ENCODE peak calls at places on chromosomes 13 and 19, in seven cellular contexts. K is right atrium auricular region, B is BJ, P is MCF 10A, D is AG04449, N is astrocyte, R is neural progenitor cell. J is an unnamed sample.
A peak's percentile ranks its signal among the peaks of the same experiment; 100 is the strongest.

GRCh38 chr13:34208326-34208725 is 390.4 kb downstream of the RFC3 start:
- DNase-seq in K (no peak), B (peak; percentile 37), P (no peak), D (peak; percentile 21), N (peak; percentile 53), R (no peak), J (no peak)

GRCh38 chr19:8490873-8491272 is 11.6 kb downstream of the PRAM1 start:
- DNase-seq in K (no peak), B (no peak), P (no peak), D (no peak), N (no peak), R (no peak), J (no peak)

GRCh38 chr13:48009298-48009697 is 8.2 kb upstream of the SUCLA2 start:
- DNase-seq in K (no peak), B (peak; percentile 46), P (peak; percentile 89), D (peak; percentile 4), N (peak; percentile 66), R (no peak), J (no peak)

GRCh38 chr19:56538761-56539263 is at the start of gene ZFP28:
- DNase-seq in K (no peak), B (no peak), P (no peak), D (no peak), N (no peak), R (no peak), J (peak; percentile 76)

GRCh38 chr19:29690842-29691241 is 24.2 kb downstream of the C19orf12 start:
- DNase-seq in K (no peak), B (no peak), P (peak; percentile 76), D (no peak), N (no peak), R (peak; percentile 37), J (peak; percentile 77)

GRCh38 chr19:33700408-33700757 is 78.6 kb downstream of the CHST8 start:
- DNase-seq in K (no peak), B (no peak), P (no peak), D (no peak), N (no peak), R (no peak), J (no peak)

GRCh38 chr13:21399741-21400140 is 59.4 kb downstream of the ZDHHC20 start:
- DNase-seq in K (no peak), B (no peak), P (no peak), D (no peak), N (peak; percentile 8), R (no peak), J (peak; percentile 22)

GRCh38 chr13:80040219-80040976 is 300.5 kb downstream of the SPRY2 start:
- DNase-seq in K (no peak), B (peak; percentile 97), P (peak; percentile 94), D (peak; percentile 97), N (peak; percentile 100), R (no peak), J (no peak)

GRCh38 chr13:31064636-31065035 is 97.1 kb downstream of the HSPH1 start:
- DNase-seq in K (no peak), B (no peak), P (no peak), D (no peak), N (no peak), R (no peak), J (no peak)

GRCh38 chr13:38566526-38566925 is 120.4 kb upstream of the FREM2 start:
- DNase-seq in K (no peak), B (no peak), P (no peak), D (no peak), N (no peak), R (no peak), J (no peak)

GRCh38 chr13:68897331-68897730 is 1210.3 kb upstream of the ATXN8OS start:
- DNase-seq in K (no peak), B (no peak), P (no peak), D (no peak), N (no peak), R (no peak), J (no peak)

GRCh38 chr19:18461471-18461870 is 23.5 kb upstream of the ISYNA1 start:
- DNase-seq in K (no peak), B (no peak), P (no peak), D (no peak), N (no peak), R (no peak), J (no peak)

GRCh38 chr19:29527500-29528328 is 1.9 kb downstream of the VSTM2B start:
- DNase-seq in K (no peak), B (no peak), P (no peak), D (no peak), N (no peak), R (no peak), J (no peak)

GRCh38 chr19:57537953-57538547 is 10.9 kb downstream of the ZNF549 start:
- DNase-seq in K (no peak), B (no peak), P (no peak), D (no peak), N (no peak), R (no peak), J (no peak)

GRCh38 chr19:45321848-45322247 is 827 bp downstream of the CKM start:
- DNase-seq in K (no peak), B (no peak), P (no peak), D (no peak), N (no peak), R (no peak), J (no peak)

GRCh38 chr13:84844473-84844872 is 954.7 kb downstream of the SLITRK6 start:
- DNase-seq in K (no peak), B (no peak), P (peak; percentile 60), D (no peak), N (no peak), R (peak; percentile 27), J (no peak)

GRCh38 chr19:32222594-32222993 is 122.8 kb upstream of the ZNF507 start:
- DNase-seq in K (peak; percentile 18), B (no peak), P (no peak), D (no peak), N (no peak), R (no peak), J (no peak)

GRCh38 chr19:57280913-57281425 is 684 bp downstream of the ZNF460 start:
- DNase-seq in K (no peak), B (no peak), P (peak; percentile 35), D (no peak), N (no peak), R (no peak), J (peak; percentile 45)

GRCh38 chr13:96130818-96131217 is 40.9 kb downstream of the HS6ST3 start:
- DNase-seq in K (no peak), B (no peak), P (no peak), D (no peak), N (no peak), R (peak; percentile 27), J (no peak)

GRCh38 chr13:114185182-114185971 is 6.3 kb downstream of the CFAP97D2 start:
- DNase-seq in K (no peak), B (no peak), P (no peak), D (no peak), N (no peak), R (no peak), J (no peak)

GRCh38 chr19:35714601-35715354 is 3.0 kb upstream of the KMT2B start:
- DNase-seq in K (no peak), B (no peak), P (no peak), D (no peak), N (no peak), R (peak; percentile 42), J (peak; percentile 72)
- TF ChIP-seq CTCF in K (no peak), B (no peak), P (no peak), D (no peak), N (no peak), R (no peak), J (no peak)

GRCh38 chr19:5899728-5900526 is 3.7 kb downstream of the NDUFA11 start:
- DNase-seq in K (no peak), B (no peak), P (no peak), D (no peak), N (no peak), R (no peak), J (no peak)

GRCh38 chr19:5895890-5896289 is 7.7 kb downstream of the NDUFA11 start:
- DNase-seq in K (no peak), B (no peak), P (no peak), D (no peak), N (no peak), R (no peak), J (no peak)

GRCh38 chr19:5896365-5897076 is 7.1 kb downstream of the NDUFA11 start:
- DNase-seq in K (no peak), B (no peak), P (no peak), D (no peak), N (no peak), R (no peak), J (no peak)

GRCh38 chr19:5895409-5895808 is 8.2 kb downstream of the NDUFA11 start:
- DNase-seq in K (no peak), B (no peak), P (no peak), D (no peak), N (no peak), R (no peak), J (no peak)

GRCh38 chr19:5897189-5897969 is 6.2 kb downstream of the NDUFA11 start:
- DNase-seq in K (no peak), B (no peak), P (no peak), D (no peak), N (no peak), R (no peak), J (no peak)
- TF ChIP-seq CTCF in K (peak; percentile 43), B (no peak), P (peak; percentile 12), D (no peak), N (no peak), R (peak; percentile 21), J (no peak)

GRCh38 chr13:97257800-97258799 is 36.0 kb downstream of the MBNL2 start:
- DNase-seq in K (peak; percentile 94), B (peak; percentile 68), P (peak; percentile 83), D (peak; percentile 54), N (peak; percentile 96), R (peak; percentile 50), J (peak; percentile 29)
- TF ChIP-seq CTCF in K (no peak), B (peak; percentile 34), P (no peak), D (no peak), N (peak; percentile 9), R (peak; percentile 12), J (no peak)

GRCh38 chr19:31055454-31055853 is 293.8 kb downstream of the TSHZ3 start:
- DNase-seq in K (no peak), B (no peak), P (no peak), D (no peak), N (no peak), R (no peak), J (no peak)

GRCh38 chr19:31058676-31059075 is 290.6 kb downstream of the TSHZ3 start:
- DNase-seq in K (no peak), B (no peak), P (no peak), D (no peak), N (no peak), R (no peak), J (no peak)

GRCh38 chr19:31049431-31049830 is 299.8 kb downstream of the TSHZ3 start:
- DNase-seq in K (no peak), B (no peak), P (no peak), D (no peak), N (no peak), R (no peak), J (no peak)

GRCh38 chr19:31054430-31054829 is 294.8 kb downstream of the TSHZ3 start:
- DNase-seq in K (no peak), B (no peak), P (peak; percentile 23), D (peak; percentile 5), N (peak; percentile 46), R (peak; percentile 82), J (peak; percentile 47)
- TF ChIP-seq CTCF in K (peak; percentile 42), B (peak; percentile 83), P (no peak), D (peak; percentile 85), N (peak; percentile 59), R (peak; percentile 68), J (no peak)

GRCh38 chr19:11530432-11530831 is 1.5 kb upstream of the ECSIT start:
- DNase-seq in K (peak; percentile 85), B (no peak), P (peak; percentile 95), D (no peak), N (peak; percentile 68), R (peak; percentile 89), J (peak; percentile 74)
- TF ChIP-seq CTCF in K (peak; percentile 51), B (peak; percentile 26), P (no peak), D (peak; percentile 33), N (no peak), R (peak; percentile 46), J (no peak)

GRCh38 chr13:59176775-59177174 is 987.0 kb downstream of the DIAPH3 start:
- DNase-seq in K (no peak), B (no peak), P (peak; percentile 30), D (no peak), N (no peak), R (no peak), J (no peak)
- TF ChIP-seq CTCF in K (peak; percentile 21), B (peak; percentile 25), P (no peak), D (peak; percentile 17), N (no peak), R (peak; percentile 26), J (no peak)

J was measured in activated CD8-positive, alpha-beta T cell treated with anti-CD3 and anti-CD28 coated beads for 36 hours.